ENCODE peak calls at places on chromosome 1, in seven cellular contexts. One of them, this sample, is unnamed.

GRCh38 chr1:55443175-55443933 is 228.2 kb upstream of the USP24 start:
- DNase-seq in hepatocyte: peak
- DNase-seq in transverse colon: peak
- DNase-seq in WERI-Rb-1: no peak
- DNase-seq in astrocyte of the spinal cord: peak
- DNase-seq in left ventricle myocardium inferior: peak
- DNase-seq in GM12865: no peak
- DNase-seq in this sample: peak

GRCh38 chr1:165882168-165882837 is 54.9 kb downstream of the UCK2 start:
- DNase-seq in hepatocyte: no peak
- DNase-seq in transverse colon: no peak
- DNase-seq in WERI-Rb-1: no peak
- DNase-seq in astrocyte of the spinal cord: no peak
- DNase-seq in left ventricle myocardium inferior: no peak
- DNase-seq in GM12865: peak
- DNase-seq in this sample: no peak

GRCh38 chr1:228490120-228491078 is 3.2 kb downstream of the RNF187 start:
- DNase-seq in hepatocyte: no peak
- DNase-seq in astrocyte of the spinal cord: peak
- DNase-seq in transverse colon: no peak
- DNase-seq in left ventricle myocardium inferior: peak
- DNase-seq in GM12865: no peak
- DNase-seq in WERI-Rb-1: no peak
- DNase-seq in this sample: no peak

GRCh38 chr1:17919525-17920439 is 164.6 kb downstream of the ACTL8 start:
- DNase-seq in astrocyte of the spinal cord: peak
- DNase-seq in GM12865: peak
- DNase-seq in left ventricle myocardium inferior: no peak
- DNase-seq in hepatocyte: peak
- DNase-seq in WERI-Rb-1: peak
- DNase-seq in transverse colon: no peak
- DNase-seq in this sample: peak

GRCh38 chr1:24362982-24363614 is 43.9 kb downstream of the GRHL3 start:
- DNase-seq in GM12865: no peak
- DNase-seq in astrocyte of the spinal cord: peak
- DNase-seq in hepatocyte: peak
- DNase-seq in transverse colon: no peak
- DNase-seq in left ventricle myocardium inferior: no peak
- DNase-seq in WERI-Rb-1: no peak
- DNase-seq in this sample: peak

GRCh38 chr1:178055779-178056471 is 38.0 kb upstream of the RASAL2 start:
- DNase-seq in transverse colon: no peak
- DNase-seq in GM12865: peak
- DNase-seq in WERI-Rb-1: peak
- DNase-seq in astrocyte of the spinal cord: no peak
- DNase-seq in hepatocyte: peak
- DNase-seq in left ventricle myocardium inferior: no peak
- DNase-seq in this sample: no peak

GRCh38 chr1:190904091-190904695 is 426.5 kb upstream of the BRINP3 start:
- DNase-seq in GM12865: no peak
- DNase-seq in transverse colon: no peak
- DNase-seq in hepatocyte: no peak
- DNase-seq in astrocyte of the spinal cord: peak
- DNase-seq in left ventricle myocardium inferior: no peak
- DNase-seq in WERI-Rb-1: no peak
- DNase-seq in this sample: peak

GRCh38 chr1:208781391-208782035 is 537.3 kb upstream of the PLXNA2 start:
- DNase-seq in hepatocyte: no peak
- DNase-seq in GM12865: no peak
- DNase-seq in transverse colon: no peak
- DNase-seq in astrocyte of the spinal cord: no peak
- DNase-seq in left ventricle myocardium inferior: no peak
- DNase-seq in WERI-Rb-1: no peak
- DNase-seq in this sample: no peak

GRCh38 chr1:200279810-200280411 is 129.9 kb downstream of the ZNF281 start:
- DNase-seq in hepatocyte: peak
- DNase-seq in WERI-Rb-1: peak
- DNase-seq in GM12865: peak
- DNase-seq in transverse colon: peak
- DNase-seq in left ventricle myocardium inferior: no peak
- DNase-seq in astrocyte of the spinal cord: peak
- DNase-seq in this sample: peak

GRCh38 chr1:226487921-226488320 is 60.6 kb upstream of the STUM start:
- DNase-seq in hepatocyte: no peak
- DNase-seq in left ventricle myocardium inferior: no peak
- DNase-seq in astrocyte of the spinal cord: no peak
- DNase-seq in GM12865: no peak
- DNase-seq in WERI-Rb-1: no peak
- DNase-seq in transverse colon: no peak
- DNase-seq in this sample: no peak

DNA sequence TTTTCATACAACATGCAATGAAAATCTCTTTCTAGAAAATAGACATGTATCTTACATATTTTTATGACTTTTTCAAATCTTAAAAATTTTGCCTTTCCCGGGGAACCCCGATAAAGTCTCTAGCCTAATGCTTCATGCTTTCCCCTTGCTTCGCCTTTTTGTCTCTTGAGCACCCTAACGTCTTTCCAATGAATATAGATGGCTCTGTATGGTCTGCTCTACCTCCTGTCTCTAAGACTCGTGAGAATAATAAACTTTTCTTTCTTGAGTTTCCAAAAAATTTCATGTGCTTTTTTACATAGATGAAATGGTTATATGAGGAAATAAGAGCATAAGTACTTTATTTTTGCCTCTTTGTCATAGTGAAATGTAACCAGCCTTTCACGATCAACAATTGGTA is 202.6 kb downstream of the PDE4B start:
- DNase-seq in left ventricle myocardium inferior: no peak
- DNase-seq in astrocyte of the spinal cord: no peak
- DNase-seq in GM12865: no peak
- DNase-seq in hepatocyte: no peak
- DNase-seq in WERI-Rb-1: no peak
- DNase-seq in transverse colon: no peak
- DNase-seq in this sample: no peak
- H3K4me3 ChIP-seq in left ventricle myocardium inferior: no peak
- H3K4me3 ChIP-seq in astrocyte of the spinal cord: no peak
- H3K4me3 ChIP-seq in GM12865: no peak
- H3K4me3 ChIP-seq in hepatocyte: no peak
- H3K4me3 ChIP-seq in WERI-Rb-1: no peak
- H3K4me3 ChIP-seq in transverse colon: no peak
- H3K4me3 ChIP-seq in this sample: no peak

GRCh38 chr1:204043680-204044079 is 29.2 kb upstream of the SOX13 start:
- DNase-seq in GM12865: no peak
- DNase-seq in left ventricle myocardium inferior: no peak
- DNase-seq in WERI-Rb-1: no peak
- DNase-seq in transverse colon: no peak
- DNase-seq in astrocyte of the spinal cord: no peak
- DNase-seq in hepatocyte: no peak
- DNase-seq in this sample: no peak
- TF ChIP-seq CTCF in GM12865: no peak
- TF ChIP-seq CTCF in left ventricle myocardium inferior: no peak
- TF ChIP-seq CTCF in WERI-Rb-1: no peak
- TF ChIP-seq CTCF in transverse colon: no peak
- TF ChIP-seq CTCF in astrocyte of the spinal cord: no peak
- TF ChIP-seq CTCF in hepatocyte: no peak
- TF ChIP-seq CTCF in this sample: no peak

DNA sequence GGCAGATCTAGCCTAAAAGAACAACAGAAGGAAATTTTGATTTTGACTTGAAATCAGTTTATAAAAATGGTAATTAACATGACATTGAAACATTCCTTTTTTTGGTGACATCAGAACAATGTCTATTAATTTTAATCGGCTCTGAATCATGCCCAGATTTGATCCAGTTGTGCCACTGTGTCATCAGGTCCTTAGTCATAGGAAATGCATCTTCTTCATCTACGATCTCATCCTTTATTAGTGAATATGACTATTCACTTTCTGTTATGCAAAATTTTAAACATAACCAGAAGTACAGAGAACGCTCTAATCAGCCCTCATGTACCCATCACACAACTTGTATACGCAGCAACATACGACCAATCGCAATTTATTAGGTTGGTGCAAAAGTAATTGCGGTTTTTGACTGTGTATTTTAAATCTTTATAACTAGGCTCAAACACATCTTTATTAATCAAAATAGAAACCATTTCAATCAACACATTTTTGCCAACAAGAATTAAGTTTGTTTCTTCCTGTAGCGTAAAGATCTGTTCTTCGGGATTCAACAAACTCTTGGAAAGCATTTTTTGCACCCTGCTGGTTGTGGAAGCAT is 40.3 kb upstream of the TLR5 start:
- DNase-seq in WERI-Rb-1: no peak
- DNase-seq in transverse colon: no peak
- DNase-seq in astrocyte of the spinal cord: no peak
- DNase-seq in hepatocyte: no peak
- DNase-seq in left ventricle myocardium inferior: no peak
- DNase-seq in GM12865: no peak
- DNase-seq in this sample: no peak
- H3K4me3 ChIP-seq in WERI-Rb-1: no peak
- H3K4me3 ChIP-seq in transverse colon: no peak
- H3K4me3 ChIP-seq in astrocyte of the spinal cord: no peak
- H3K4me3 ChIP-seq in hepatocyte: no peak
- H3K4me3 ChIP-seq in left ventricle myocardium inferior: no peak
- H3K4me3 ChIP-seq in GM12865: no peak
- H3K4me3 ChIP-seq in this sample: no peak

GRCh38 chr1:78274814-78275213 is 216.0 kb upstream of the PTGFR start:
- DNase-seq in transverse colon: no peak
- DNase-seq in GM12865: no peak
- DNase-seq in WERI-Rb-1: no peak
- DNase-seq in astrocyte of the spinal cord: peak
- DNase-seq in hepatocyte: no peak
- DNase-seq in left ventricle myocardium inferior: no peak
- DNase-seq in this sample: peak
- TF ChIP-seq CTCF in transverse colon: no peak
- TF ChIP-seq CTCF in GM12865: no peak
- TF ChIP-seq CTCF in WERI-Rb-1: no peak
- TF ChIP-seq CTCF in astrocyte of the spinal cord: no peak
- TF ChIP-seq CTCF in hepatocyte: no peak
- TF ChIP-seq CTCF in left ventricle myocardium inferior: no peak
- TF ChIP-seq CTCF in this sample: no peak

This sample was measured in astrocyte of the cerebellum.